ENCODE peak calls at places on chromosomes 6 and 20, in four cellular contexts. J is H1, G is HepG2, Z is GM12878. Y is an unnamed sample.

GRCh38 chr6:35962779-35963570 is 42.1 kb upstream of the SRPK1 start:
- DNase-seq in J (no peak), G (peak), Z (no peak), Y (no peak)

GRCh38 chr20:34516874-34517542 is 786 bp downstream of the DYNLRB1 start:
- DNase-seq in J (no peak), G (no peak), Z (no peak), Y (no peak)

GRCh38 chr6:42071881-42072583 is 21.7 kb downstream of the TAF8 start:
- DNase-seq in J (no peak), G (no peak), Z (no peak), Y (no peak)

GRCh38 chr20:36571564-36572504 is 1.6 kb upstream of the TGIF2 start:
- DNase-seq in J (peak), G (peak), Z (no peak), Y (peak)

GRCh38 chr6:9204171-9204570 is 768.8 kb upstream of the SLC35B3 start:
- DNase-seq in J (no peak), G (no peak), Z (no peak), Y (no peak)

GRCh38 chr6:71250050-71250689 is 38.4 kb upstream of the OGFRL1 start:
- DNase-seq in J (no peak), G (no peak), Z (no peak), Y (no peak)

GRCh38 chr6:21625642-21626041 is 32.1 kb downstream of the SOX4 start:
- DNase-seq in J (no peak), G (no peak), Z (no peak), Y (no peak)

GRCh38 chr6:53258076-53258773 is 90.5 kb downstream of the ELOVL5 start:
- DNase-seq in J (no peak), G (no peak), Z (no peak), Y (no peak)

GRCh38 chr20:39849664-39850063 is 839.4 kb downstream of the MAFB start:
- DNase-seq in J (no peak), G (no peak), Z (no peak), Y (no peak)

GRCh38 chr20:760751-761417 is 7.4 kb downstream of the SLC52A3 start:
- DNase-seq in J (peak), G (peak), Z (no peak), Y (peak)

GRCh38 chr6:16676978-16677377 is 84.3 kb downstream of the ATXN1 start:
- DNase-seq in J (no peak), G (peak), Z (no peak), Y (no peak)

GRCh38 chr20:23155141-23155590 is 69.0 kb upstream of the CD93 start:
- DNase-seq in J (peak), G (no peak), Z (no peak), Y (no peak)

GRCh38 chr20:23082846-23083552 is 3.1 kb downstream of the CD93 start:
- DNase-seq in J (no peak), G (no peak), Z (no peak), Y (no peak)

GRCh38 chr6:91634791-91635190 is 1047.9 kb upstream of the MAP3K7 start:
- DNase-seq in J (no peak), G (no peak), Z (no peak), Y (no peak)
- TF ChIP-seq YY1 in J (no peak), G (no peak), Z (no peak), Y (no peak)

DNA sequence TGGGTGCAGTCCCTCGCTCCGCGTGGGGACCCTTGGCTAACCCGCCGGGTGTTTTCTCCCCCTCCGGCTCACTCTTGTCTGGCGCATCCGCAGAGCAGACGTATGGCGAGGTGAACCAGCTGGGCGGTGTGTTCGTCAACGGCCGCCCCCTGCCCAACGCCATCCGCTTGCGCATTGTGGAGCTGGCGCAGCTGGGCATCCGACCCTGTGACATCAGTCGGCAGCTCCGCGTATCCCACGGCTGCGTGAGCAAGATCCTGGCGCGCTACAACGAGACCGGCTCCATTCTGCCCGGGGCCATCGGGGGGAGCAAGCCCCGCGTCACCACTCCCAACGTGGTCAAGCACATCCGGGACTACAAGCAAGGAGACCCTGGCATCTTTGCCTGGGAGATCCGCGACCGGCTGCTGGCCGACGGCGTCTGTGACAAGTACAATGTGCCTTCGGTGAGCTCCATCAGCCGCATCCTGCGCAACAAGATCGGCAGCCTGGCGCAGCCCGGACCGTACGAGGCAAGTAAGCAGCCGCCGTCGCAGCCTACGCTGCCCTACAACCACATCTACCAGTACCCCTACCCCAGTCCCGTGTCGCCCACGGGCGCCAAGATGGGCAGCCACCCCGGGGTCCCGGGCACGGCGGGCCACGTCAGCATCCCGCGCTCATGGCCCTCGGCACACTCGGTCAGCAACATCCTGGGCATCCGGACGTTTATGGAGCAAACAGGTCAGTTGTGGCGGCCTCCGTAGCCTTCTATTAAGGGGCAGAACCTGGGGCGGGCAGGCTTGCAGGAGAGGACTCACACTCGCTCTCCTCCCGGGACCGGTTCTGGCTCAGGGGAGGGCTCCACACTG is 1.1 kb downstream of the PAX1 start:
- DNase-seq in J (no peak), G (no peak), Z (no peak), Y (no peak)
- TF ChIP-seq SUZ12 in J (peak), G (no peak), Z (no peak), Y (peak)

GRCh38 chr6:12327391-12327790 is 37.2 kb downstream of the EDN1 start:
- DNase-seq in J (no peak), G (no peak), Z (no peak), Y (no peak)
- TF ChIP-seq YY1 in J (no peak), G (no peak), Z (no peak), Y (no peak)

DNA sequence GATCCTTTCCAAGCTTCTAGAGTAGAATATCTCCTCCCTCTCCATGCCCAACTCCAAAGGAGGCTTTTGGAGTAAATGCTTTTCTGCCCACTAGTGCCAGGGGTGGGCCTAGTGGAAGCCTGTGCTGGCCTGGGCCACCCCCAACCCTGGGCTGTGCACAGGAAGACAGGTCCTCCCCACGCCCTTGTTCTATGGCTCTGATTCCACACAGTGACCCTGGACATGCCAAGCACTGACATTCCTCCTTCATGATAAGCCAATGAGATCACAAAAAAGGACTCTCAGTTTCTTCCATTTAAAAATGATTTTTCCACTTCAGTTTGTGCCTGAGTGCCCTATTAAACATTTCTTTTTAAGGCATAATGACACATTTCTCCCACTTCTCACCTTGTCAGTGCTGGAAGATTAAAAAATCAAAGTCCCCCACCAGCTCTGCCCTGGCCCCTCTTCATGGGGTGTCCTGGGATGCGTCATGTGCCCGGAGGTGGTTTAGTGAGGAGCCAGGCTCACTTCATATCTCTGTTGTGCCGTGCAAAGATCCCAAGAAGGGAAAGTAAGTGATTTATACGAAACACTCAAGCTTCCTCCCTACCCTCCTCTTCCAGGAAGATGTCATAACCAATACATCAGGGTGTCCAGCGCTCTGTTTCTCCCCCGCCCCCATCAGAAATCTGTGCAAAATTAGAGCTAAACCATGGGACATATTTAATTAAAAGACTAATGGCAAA is 255.0 kb downstream of the NRN1 start:
- DNase-seq in J (no peak), G (no peak), Z (no peak), Y (no peak)
- TF ChIP-seq SUZ12 in J (no peak), G (no peak), Z (no peak), Y (no peak)

DNA sequence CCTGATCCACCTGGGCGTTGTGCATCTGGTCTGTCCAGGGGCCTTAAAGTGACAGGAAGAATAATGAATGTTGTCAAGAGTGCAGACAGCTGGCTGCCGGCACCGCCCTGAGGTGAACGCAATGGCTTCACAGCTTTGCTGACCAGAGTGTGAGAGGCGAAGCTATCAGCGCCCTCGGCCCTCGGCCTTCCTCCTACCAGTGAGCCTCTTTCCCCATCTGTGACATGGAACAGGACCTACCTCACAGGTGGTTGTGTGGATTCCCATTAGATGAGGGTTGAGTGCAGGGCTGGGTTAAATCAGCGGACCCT is 54.8 kb downstream of the CTCFL start:
- DNase-seq in J (no peak), G (no peak), Z (no peak), Y (no peak)
- TF ChIP-seq YY1 in J (no peak), G (no peak), Z (no peak), Y (no peak)

DNA sequence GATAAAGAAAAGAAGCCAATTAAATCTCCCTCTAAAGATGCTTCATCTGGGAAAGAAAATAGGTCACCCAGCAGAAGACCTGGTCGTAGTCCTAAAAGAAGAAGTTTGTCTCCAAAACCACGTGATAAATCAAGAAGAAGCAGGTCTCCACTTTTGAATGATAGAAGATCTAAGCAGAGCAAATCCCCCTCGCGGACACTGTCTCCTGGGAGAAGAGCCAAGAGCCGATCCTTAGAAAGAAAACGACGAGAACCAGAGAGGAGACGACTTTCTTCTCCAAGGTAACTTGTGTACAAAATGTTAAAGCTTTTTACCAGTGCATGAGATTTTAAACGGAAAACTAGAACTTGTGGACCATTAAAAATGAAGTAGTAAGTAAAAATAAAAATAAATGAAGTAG is 46.5 kb downstream of the FAM217A start:
- DNase-seq in J (no peak), G (no peak), Z (no peak), Y (no peak)
- TF ChIP-seq SUZ12 in J (no peak), G (no peak), Z (no peak), Y (no peak)

DNA sequence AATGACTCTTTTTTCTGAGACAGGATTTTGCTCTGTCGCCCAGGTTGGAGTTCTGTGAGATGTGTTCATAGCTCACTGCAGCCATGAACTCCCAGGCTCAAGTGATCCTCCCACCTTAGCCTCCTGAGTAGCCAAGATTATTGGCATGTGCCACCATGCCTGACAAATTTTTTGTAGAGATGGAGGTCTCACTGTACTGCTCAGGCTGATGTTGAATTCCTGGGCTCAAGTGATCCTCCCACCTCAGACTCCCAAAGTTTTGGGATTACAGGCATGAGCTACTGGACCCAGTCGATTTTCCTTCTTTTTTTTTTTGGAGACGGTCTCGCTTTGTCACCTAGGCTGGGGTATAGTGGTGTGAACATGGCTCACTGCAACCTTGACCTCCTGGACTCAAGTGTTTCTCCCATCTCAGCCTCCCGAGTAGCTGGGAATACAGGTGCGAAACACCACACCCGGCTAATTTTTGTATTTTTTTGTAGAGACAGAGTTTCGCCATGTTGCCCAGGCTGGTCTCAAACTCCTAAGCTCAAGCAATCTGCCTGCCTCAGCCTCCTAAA is 24.3 kb downstream of the BCL2L1 start:
- DNase-seq in J (no peak), G (no peak), Z (no peak), Y (no peak)
- TF ChIP-seq YY1 in J (no peak), G (no peak), Z (no peak), Y (no peak)

DNA sequence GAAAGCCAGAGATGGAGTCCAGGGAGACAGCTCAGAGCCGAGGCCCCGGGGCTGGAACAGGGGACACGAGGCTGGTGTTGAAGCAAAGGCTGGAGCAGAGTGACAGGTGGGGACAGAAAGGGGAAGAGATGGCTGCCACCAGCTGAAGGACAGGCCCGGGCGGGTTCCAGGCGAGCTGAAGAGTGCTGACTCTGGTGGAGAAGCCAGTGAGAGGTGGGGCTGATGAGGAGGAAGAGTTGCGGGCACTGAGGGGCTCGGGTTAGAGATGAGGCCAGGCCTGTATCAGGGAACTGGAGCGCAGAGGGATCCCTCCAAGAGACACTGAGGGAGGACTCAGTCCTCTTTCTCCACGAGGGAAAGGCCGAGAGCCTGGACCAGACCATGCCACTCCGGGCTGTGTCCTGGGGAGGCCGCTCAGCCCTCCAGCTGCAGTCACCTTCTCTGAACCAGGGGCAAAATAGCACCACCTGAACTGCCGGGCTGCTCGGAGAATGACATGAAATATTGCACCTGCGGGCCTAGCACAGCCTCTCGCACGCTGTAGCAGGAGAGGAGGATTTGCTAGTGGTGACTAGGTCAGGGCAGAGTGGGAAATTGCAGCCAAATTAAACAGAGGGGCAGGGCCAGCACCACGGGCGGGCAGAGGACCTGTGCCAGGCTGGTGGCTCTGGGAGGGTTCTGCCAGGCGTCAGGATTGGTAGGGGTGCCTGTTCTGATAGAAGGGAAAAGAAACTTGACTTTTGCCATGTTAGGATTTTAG is 175.9 kb downstream of the ZDHHC14 start:
- DNase-seq in J (no peak), G (no peak), Z (no peak), Y (no peak)
- TF ChIP-seq SUZ12 in J (no peak), G (no peak), Z (no peak), Y (no peak)

DNA sequence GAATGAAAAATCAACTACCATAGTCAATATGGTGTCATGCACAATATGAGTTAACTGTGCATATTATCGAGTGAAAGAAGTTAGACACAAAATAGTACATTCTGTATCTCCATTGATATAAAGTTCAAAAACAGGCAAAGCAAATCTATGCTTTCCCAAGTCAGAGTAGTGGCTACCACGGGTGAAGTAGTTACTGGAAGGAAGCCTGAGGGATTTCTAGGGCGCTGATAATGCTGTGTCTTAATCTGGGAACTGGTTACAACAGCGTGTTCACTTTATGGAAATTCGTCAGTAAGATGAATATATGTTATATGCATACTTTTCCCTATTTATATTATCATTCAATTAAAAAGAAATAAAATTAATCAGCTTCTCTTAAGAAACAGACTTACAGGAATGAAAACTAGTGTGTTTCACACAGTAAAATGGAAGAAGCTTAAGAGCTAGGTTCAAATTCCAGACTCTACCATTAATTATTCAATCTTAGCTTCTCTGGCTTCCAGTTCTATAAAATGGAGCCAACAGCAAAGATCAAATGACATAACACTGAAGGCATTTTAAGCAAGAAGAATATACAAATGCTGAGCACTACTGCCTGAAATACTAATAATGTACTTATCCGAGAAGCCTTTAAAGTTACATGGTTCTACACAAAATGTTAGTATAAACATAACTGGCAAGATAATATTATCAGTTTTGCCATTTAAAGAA is 19.2 kb downstream of the BACH2 start:
- DNase-seq in J (no peak), G (no peak), Z (no peak), Y (no peak)
- TF ChIP-seq YY1 in J (no peak), G (no peak), Z (no peak), Y (no peak)

GRCh38 chr6:81772741-81773140 is 20.3 kb upstream of the TENT5A start:
- DNase-seq in J (no peak), G (no peak), Z (peak), Y (no peak)

GRCh38 chr6:81767163-81768000 is 14.9 kb upstream of the TENT5A start:
- DNase-seq in J (no peak), G (peak), Z (no peak), Y (no peak)

GRCh38 chr6:81770395-81770794 is 17.9 kb upstream of the TENT5A start:
- DNase-seq in J (no peak), G (no peak), Z (no peak), Y (no peak)

GRCh38 chr6:81768150-81768942 is 15.9 kb upstream of the TENT5A start:
- DNase-seq in J (no peak), G (peak), Z (no peak), Y (no peak)

GRCh38 chr6:81769834-81770233 is 17.4 kb upstream of the TENT5A start:
- DNase-seq in J (no peak), G (no peak), Z (no peak), Y (no peak)
- TF ChIP-seq SUZ12 in J (no peak), G (no peak), Z (no peak), Y (no peak)